ENCODE peak calls at places on chromosome 15, in ten cellular contexts. N is spleen, M is PC-9, Z is esophagus squamous epithelium, W is Peyer's patch, A is neuronal stem cell, P is IMR-90, C is colonic mucosa, H is lung, V is DND-41. S is an unnamed sample.

GRCh38 chr15:90001683-90002427 is 731 bp downstream of the ZNF710 start:
- DNase-seq in H (peak; percentile 59), M (no peak), W (peak; percentile 68), V (peak; percentile 69), P (peak; percentile 58), Z (no peak), A (peak; percentile 48), N (peak; percentile 92), C (peak; percentile 78), S (peak; percentile 55)

GRCh38 chr15:100733088-100733487 is 130.7 kb downstream of the ASB7 start:
- DNase-seq in A (no peak), P (peak; percentile 28), N (no peak), W (no peak), H (no peak), V (no peak), M (peak; percentile 88), C (no peak), Z (no peak), S (no peak)

GRCh38 chr15:45603881-45604280 is 16.7 kb downstream of the BLOC1S6 start:
- DNase-seq in P (no peak), C (no peak), N (no peak), V (no peak), W (no peak), Z (no peak), A (no peak), M (no peak), H (no peak), S (no peak)

GRCh38 chr15:58987036-58987435 is 427 bp upstream of the RNF111 start:
- DNase-seq in P (peak; percentile 57), A (no peak), M (no peak), N (no peak), H (no peak), Z (no peak), C (no peak), V (no peak), W (no peak), S (no peak)

GRCh38 chr15:66006986-66007385 is 137.7 kb downstream of the RAB11A start:
- DNase-seq in N (no peak), M (peak; percentile 63), V (no peak), Z (no peak), C (no peak), W (no peak), A (no peak), H (no peak), P (no peak), S (no peak)

GRCh38 chr15:100115711-100116090 is 226.1 kb downstream of the ADAMTS17 start:
- DNase-seq in H (no peak), V (no peak), P (peak; percentile 67), A (no peak), N (peak; percentile 32), W (no peak), M (peak; percentile 57), Z (no peak), C (no peak), S (no peak)

GRCh38 chr15:77821188-77821958 is 188.7 kb upstream of the LINGO1 start:
- DNase-seq in H (no peak), Z (no peak), A (no peak), N (no peak), W (peak; percentile 18), M (no peak), C (peak; percentile 49), V (peak; percentile 43), P (peak; percentile 47), S (peak; percentile 63)

GRCh38 chr15:38588672-38589071 is 24.1 kb upstream of the RASGRP1 start:
- DNase-seq in V (no peak), N (no peak), Z (no peak), H (no peak), M (peak; percentile 41), C (no peak), P (no peak), A (no peak), W (no peak), S (no peak)

GRCh38 chr15:66312144-66312543 is 18.8 kb downstream of the DIS3L start:
- DNase-seq in V (no peak), H (no peak), Z (no peak), W (no peak), C (no peak), N (no peak), P (no peak), A (no peak), M (no peak), S (no peak)

GRCh38 chr15:38878946-38879345 is 314.3 kb upstream of the RASGRP1 start:
- DNase-seq in M (no peak), P (no peak), N (no peak), C (no peak), V (no peak), W (no peak), Z (no peak), A (no peak), H (no peak), S (no peak)

GRCh38 chr15:46676233-46677206 is 1040.8 kb upstream of the SEMA6D start:
- DNase-seq in N (no peak), V (no peak), Z (no peak), M (no peak), P (no peak), W (no peak), C (no peak), A (no peak), H (no peak), S (no peak)

GRCh38 chr15:96412919-96413231 is 82.4 kb downstream of the NR2F2 start:
- DNase-seq in V (no peak), P (no peak), A (no peak), N (no peak), W (no peak), H (no peak), Z (no peak), M (no peak), C (no peak), S (no peak)

GRCh38 chr15:25693321-25694237 is 169.5 kb downstream of the ATP10A start:
- DNase-seq in C (no peak), N (peak; percentile 72), W (no peak), M (no peak), P (peak; percentile 24), H (no peak), Z (no peak), A (peak; percentile 18), V (peak; percentile 9), S (no peak)

DNA sequence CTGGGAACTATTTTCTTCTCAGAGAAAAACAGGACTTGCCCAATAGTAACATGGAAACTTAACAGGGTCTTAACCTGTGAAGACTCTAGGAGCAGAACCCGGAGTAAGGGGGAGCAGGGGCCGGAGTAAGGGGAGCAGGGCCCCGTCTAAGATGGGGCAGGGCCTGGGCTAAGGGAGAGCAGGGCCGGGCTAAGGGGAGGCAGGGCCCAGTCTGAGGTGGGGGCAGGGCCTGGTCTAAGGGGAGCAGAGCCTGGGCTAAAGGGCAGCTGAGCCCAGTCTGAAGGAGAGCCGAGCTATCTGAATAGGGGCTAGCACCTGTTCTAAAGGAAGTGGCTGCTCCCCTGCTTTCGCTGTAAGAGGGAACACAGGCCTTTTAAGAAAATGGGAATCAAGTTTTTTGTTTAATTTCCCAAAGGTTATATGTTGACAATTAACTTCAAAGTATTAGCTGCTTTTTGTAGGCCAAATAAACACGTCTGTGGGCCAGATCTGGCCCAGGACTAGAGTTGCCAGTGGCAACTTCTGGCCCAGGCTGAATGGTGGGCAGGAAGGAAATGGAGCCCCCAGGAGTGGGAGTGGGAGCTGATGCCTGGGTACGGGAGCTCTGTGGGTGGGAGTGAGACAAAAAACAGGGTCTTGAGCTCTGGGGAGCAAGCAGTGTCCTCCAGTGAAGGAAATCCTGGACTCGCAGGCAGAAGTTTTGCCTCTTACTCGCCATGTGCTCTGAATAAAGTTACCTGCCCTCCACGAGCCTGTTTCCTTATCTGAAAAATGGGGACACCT is 32.5 kb downstream of the CSPG4 start:
- DNase-seq in N (no peak), A (no peak), V (no peak), C (no peak), H (no peak), Z (no peak), M (no peak), W (no peak), P (no peak), S (no peak)
- H3K4me1 ChIP-seq in N (peaks cover 8% of the 10 kb centered on the region), A (peaks cover 13% of the 10 kb centered on the region), V (peaks cover 3% of the 10 kb centered on the region), C (no peaks in the 10 kb centered on the region), H (peaks cover 4% of the 10 kb centered on the region), Z (peaks cover 23% of the 10 kb centered on the region), M (no peaks in the 10 kb centered on the region), W (no peaks in the 10 kb centered on the region), P (no peaks in the 10 kb centered on the region), S (peaks cover 26% of the 10 kb centered on the region)

GRCh38 chr15:75172168-75172841 is 29.4 kb upstream of the C15orf39 start:
- DNase-seq in P (no peak), W (no peak), V (no peak), Z (no peak), N (no peak), M (no peak), A (no peak), H (no peak), C (no peak), S (no peak)
- H3K4me1 ChIP-seq in P (peaks cover 12% of the 10 kb centered on the region), W (no peaks in the 10 kb centered on the region), V (peaks cover 15% of the 10 kb centered on the region), Z (peaks cover 26% of the 10 kb centered on the region), N (peaks cover 7% of the 10 kb centered on the region), M (peaks cover 79% of the 10 kb centered on the region), A (no peaks in the 10 kb centered on the region), H (peaks cover 19% of the 10 kb centered on the region), C (no peaks in the 10 kb centered on the region), S (peaks cover 27% of the 10 kb centered on the region)

DNA sequence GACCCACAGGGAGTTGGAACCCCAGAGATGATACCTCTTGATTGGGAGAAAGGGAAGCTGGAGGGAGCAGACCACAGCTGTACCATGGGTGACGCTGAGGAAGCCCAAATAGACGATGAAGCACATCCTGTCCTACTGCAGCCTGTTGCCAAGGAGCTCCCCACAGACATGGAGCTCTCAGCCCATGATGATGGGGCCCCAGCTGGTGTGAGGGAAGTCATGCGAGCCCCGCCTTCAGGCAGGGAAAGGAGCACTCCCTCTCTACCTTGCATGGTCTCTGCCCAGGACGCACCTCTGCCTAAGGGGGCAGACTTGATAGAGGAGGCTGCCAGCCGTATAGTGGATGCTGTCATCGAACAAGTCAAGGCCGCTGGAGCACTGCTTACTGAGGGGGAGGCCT is 201.1 kb downstream of the AKAP13 start:
- DNase-seq in M (no peak), N (peak; percentile 87), V (peak; percentile 13), H (no peak), C (peak; percentile 55), W (peak; percentile 76), A (no peak), Z (no peak), P (no peak), S (peak; percentile 58)
- H3K4me1 ChIP-seq in M (peaks cover 40% of the 10 kb centered on the region), N (peaks cover 66% of the 10 kb centered on the region), V (peaks cover 34% of the 10 kb centered on the region), H (peaks cover 22% of the 10 kb centered on the region), C (peaks cover 13% of the 10 kb centered on the region), W (no peaks in the 10 kb centered on the region), A (peaks cover 32% of the 10 kb centered on the region), Z (peaks cover 82% of the 10 kb centered on the region), P (peaks cover 7% of the 10 kb centered on the region), S (peaks cover 79% of the 10 kb centered on the region)

DNA sequence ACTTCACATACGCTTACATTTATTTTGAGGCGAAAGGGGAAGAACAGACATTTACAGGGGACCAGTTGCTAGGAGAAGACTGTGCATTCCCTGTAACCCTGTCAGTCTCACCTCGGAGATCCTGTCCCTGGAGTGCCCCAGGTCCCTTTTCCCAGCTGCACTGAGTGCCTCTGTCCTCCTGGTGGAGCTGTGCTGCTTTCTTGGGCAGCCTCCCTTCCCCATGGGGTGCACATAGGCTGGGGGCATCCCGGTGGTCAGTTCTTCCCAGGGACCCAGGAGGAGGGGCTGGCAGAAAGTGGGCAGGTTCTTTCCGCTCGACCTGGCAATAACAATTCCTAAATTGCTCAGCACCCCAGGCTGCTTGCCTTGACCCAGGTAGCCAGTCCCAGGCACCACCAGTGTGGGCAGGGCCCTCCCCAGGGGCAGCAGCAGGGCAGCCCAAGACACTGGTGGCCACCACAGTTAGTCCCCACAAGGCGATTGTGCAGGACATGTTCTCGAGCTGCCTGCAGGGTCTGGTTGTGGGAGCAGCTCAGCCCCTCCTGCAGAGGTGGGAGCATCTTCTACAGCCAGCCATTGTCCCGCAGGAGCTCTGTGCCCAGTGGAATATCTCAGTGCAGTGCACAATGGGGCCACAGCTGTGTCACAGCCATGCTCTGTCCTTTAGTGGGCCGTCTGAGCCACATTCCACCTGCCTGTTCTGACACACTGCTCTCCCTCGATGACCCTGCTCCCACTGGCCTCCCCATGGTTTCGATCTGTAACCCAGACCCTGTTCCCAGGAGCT is 36.3 kb downstream of the APBA2 start:
- DNase-seq in A (peak; percentile 26), Z (no peak), V (no peak), M (no peak), P (no peak), C (no peak), H (no peak), N (peak; percentile 67), W (no peak), S (no peak)
- H3K4me1 ChIP-seq in A (no peaks in the 10 kb centered on the region), Z (no peaks in the 10 kb centered on the region), V (no peaks in the 10 kb centered on the region), M (no peaks in the 10 kb centered on the region), P (no peaks in the 10 kb centered on the region), C (no peaks in the 10 kb centered on the region), H (no peaks in the 10 kb centered on the region), N (no peaks in the 10 kb centered on the region), W (no peaks in the 10 kb centered on the region), S (no peaks in the 10 kb centered on the region)

S was measured in stomach.